ENCODE peak calls at places on chromosomes 12 and 14, in seven cellular contexts. B is RPMI7951; J is endothelial cell; L is anterior cingulate cortex; A is stimulated activated CD4-positive, alpha-beta T cell treated with anti-CD3 and anti-CD28 coated beads, Interleukin-4, amount 100 ng/mL, for 48 hours; G is HTR-8/SVneo; N is H9. I is an unnamed sample.

GRCh38 chr14:97077253-97077653 is 280.1 kb downstream of the VRK1 start:
- DNase-seq in B (peak), J (no peak), L (no peak), A (no peak), G (peak), N (no peak), I (no peak)

GRCh38 chr12:3014641-3015040 is 55.4 kb downstream of the TEAD4 start:
- DNase-seq in B (no peak), J (no peak), L (no peak), A (no peak), G (no peak), N (no peak), I (no peak)

GRCh38 chr12:43292699-43293098 is 259.3 kb downstream of the ADAMTS20 start:
- DNase-seq in B (peak), J (no peak), L (no peak), A (no peak), G (no peak), N (no peak), I (no peak)

GRCh38 chr14:61671086-61671485 is 24.2 kb upstream of the HIF1A start:
- DNase-seq in B (no peak), J (no peak), L (no peak), A (peak), G (no peak), N (no peak), I (no peak)

GRCh38 chr12:7155471-7156034 is 25.4 kb downstream of the CLSTN3 start:
- DNase-seq in B (no peak), J (no peak), L (no peak), A (no peak), G (no peak), N (no peak), I (no peak)

GRCh38 chr14:71932229-71932951 is at the start of gene RGS6:
- DNase-seq in B (no peak), J (peak), L (no peak), A (no peak), G (no peak), N (peak), I (no peak)

GRCh38 chr14:53338192-53338591 is 185.1 kb upstream of the DDHD1 start:
- DNase-seq in B (peak), J (no peak), L (no peak), A (no peak), G (peak), N (no peak), I (no peak)

GRCh38 chr12:94942663-94943062 is 60.8 kb downstream of the NDUFA12 start:
- DNase-seq in B (no peak), J (no peak), L (no peak), A (no peak), G (no peak), N (no peak), I (no peak)

GRCh38 chr12:124481772-124482566 is 85.4 kb downstream of the NCOR2 start:
- DNase-seq in B (no peak), J (no peak), L (no peak), A (no peak), G (no peak), N (no peak), I (no peak)

GRCh38 chr12:88753074-88753473 is 172.8 kb upstream of the KITLG start:
- DNase-seq in B (peak), J (no peak), L (no peak), A (no peak), G (no peak), N (no peak), I (no peak)

GRCh38 chr14:36520601-36521525 is 831 bp upstream of the NKX2-1 start:
- DNase-seq in B (peak), J (peak), L (no peak), A (no peak), G (peak), N (peak), I (no peak)